ENCODE peak calls at places on chromosomes 13 and 19, in four cellular contexts. W is NCI-H187 treated with DMSO at 0.1 percent for 48 hours, R is NCI-H774, I is SJSA1. E is an unnamed sample.

GRCh38 chr13:62887046-62887445 is 1471.4 kb upstream of the PCDH20 start:
- DNase-seq in I (no peak), W (no peak), R (no peak), E (no peak)

GRCh38 chr13:72875233-72875632 is 93.3 kb downstream of the PIBF1 start:
- DNase-seq in W (no peak), R (no peak), I (no peak), E (no peak)

GRCh38 chr13:71316964-71317363 is 550.0 kb downstream of the DACH1 start:
- DNase-seq in R (peak; percentile 11), W (peak; percentile 48), I (no peak), E (no peak)

GRCh38 chr19:45113628-45114027 is 20.6 kb downstream of the PPP1R37 start:
- DNase-seq in I (no peak), R (peak; percentile 91), W (peak; percentile 93), E (no peak)

GRCh38 chr13:50283017-50283416 is 267.8 kb downstream of the KCNRG start:
- DNase-seq in R (no peak), I (no peak), W (no peak), E (no peak)

GRCh38 chr19:8835877-8836276 is 3.7 kb downstream of the MBD3L1 start:
- DNase-seq in R (no peak), I (no peak), W (no peak), E (no peak)

GRCh38 chr19:46216612-46217011 is 12.9 kb upstream of the IGFL1 start:
- DNase-seq in W (no peak), R (no peak), I (no peak), E (no peak)

GRCh38 chr13:99154064-99154463 is 46.6 kb upstream of the UBAC2 start:
- DNase-seq in R (no peak), W (no peak), I (no peak), E (no peak)

GRCh38 chr19:5001547-5002131 is 32.7 kb downstream of the KDM4B start:
- DNase-seq in I (peak; percentile 35), R (no peak), W (no peak), E (no peak)

GRCh38 chr19:46717034-46717715 is at the start of gene PRKD2:
- DNase-seq in R (peak; percentile 67), I (peak; percentile 69), W (no peak), E (peak; percentile 94)

GRCh38 chr19:11437955-11438354 is 2.5 kb downstream of the PRKCSH start:
- DNase-seq in R (no peak), W (no peak), I (no peak), E (no peak)

GRCh38 chr13:73062368-73062767 is 3.6 kb downstream of the KLF5 start:
- DNase-seq in I (no peak), R (no peak), W (no peak), E (no peak)

GRCh38 chr19:43132696-43133095 is 50.2 kb upstream of the PSG2 start:
- DNase-seq in I (no peak), W (no peak), R (no peak), E (no peak)

GRCh38 chr19:50416815-50417137 is 2.0 kb upstream of the SPIB start:
- DNase-seq in I (no peak), R (no peak), W (no peak), E (no peak)

GRCh38 chr13:98896083-98896867 is 81.6 kb downstream of the DOCK9 start:
- DNase-seq in I (no peak), R (no peak), W (no peak), E (no peak)

GRCh38 chr13:39767791-39768564 is 112.5 kb downstream of the COG6 start:
- DNase-seq in I (peak; percentile 74), R (no peak), W (no peak), E (no peak)

GRCh38 chr13:27627377-27627776 is 5.7 kb downstream of the POLR1D start:
- DNase-seq in R (no peak), W (no peak), I (no peak), E (no peak)

GRCh38 chr13:107231941-107232340 is 664.0 kb upstream of the ARGLU1 start:
- DNase-seq in R (no peak), W (no peak), I (no peak), E (no peak)

GRCh38 chr19:3189702-3190469 is 4.2 kb downstream of the NCLN start:
- DNase-seq in W (no peak), R (no peak), I (peak; percentile 30), E (no peak)

GRCh38 chr13:39253774-39254173 is 215.5 kb downstream of the NHLRC3 start:
- DNase-seq in I (no peak), R (no peak), W (no peak), E (no peak)

GRCh38 chr13:33096886-33097610 is 80.8 kb downstream of the KL start:
- DNase-seq in R (no peak), W (no peak), I (no peak), E (no peak)

GRCh38 chr19:56301886-56302620 is 12.6 kb downstream of the ZSCAN5A start:
- DNase-seq in I (no peak), R (no peak), W (no peak), E (no peak)

GRCh38 chr13:46754812-46755211 is 42.1 kb downstream of the ESD start:
- DNase-seq in W (no peak), I (no peak), R (no peak), E (no peak)

GRCh38 chr19:8366961-8367326 is 3.0 kb downstream of the ANGPTL4 start:
- DNase-seq in I (no peak), R (no peak), W (no peak), E (no peak)

GRCh38 chr19:55585658-55586339 is 5.2 kb upstream of the ZNF579 start:
- DNase-seq in I (peak; percentile 26), W (peak; percentile 82), R (peak; percentile 85), E (peak; percentile 78)

GRCh38 chr13:94201022-94201421 is 278.5 kb downstream of the DCT start:
- DNase-seq in I (no peak), R (no peak), W (no peak), E (no peak)

GRCh38 chr19:49976496-49976895 is 15.5 kb upstream of the SIGLEC11 start:
- DNase-seq in W (no peak), I (no peak), R (no peak), E (no peak)

GRCh38 chr13:50798923-50799322 is 44.6 kb downstream of the DLEU7 start:
- DNase-seq in I (peak; percentile 4), W (no peak), R (no peak), E (no peak)

GRCh38 chr13:35923347-35923746 is 207.8 kb downstream of the DCLK1 start:
- DNase-seq in W (no peak), R (no peak), I (peak; percentile 81), E (no peak)

GRCh38 chr13:109787135-109787954 is 962 bp upstream of the IRS2 start:
- DNase-seq in W (peak; percentile 14), I (peak; percentile 95), R (peak; percentile 87), E (no peak)

GRCh38 chr19:44988896-44989563 is 12.2 kb upstream of the RELB start:
- DNase-seq in R (no peak), I (peak; percentile 33), W (no peak), E (peak; percentile 63)

GRCh38 chr13:39777527-39778061 is 122.1 kb downstream of the COG6 start:
- DNase-seq in R (no peak), I (peak; percentile 44), W (no peak), E (no peak)

GRCh38 chr19:18756896-18757295 is 34.2 kb downstream of the COMP start:
- DNase-seq in R (no peak), I (no peak), W (no peak), E (peak; percentile 73)

GRCh38 chr13:19713186-19713965 is 69.4 kb downstream of the PSPC1 start:
- DNase-seq in W (no peak), I (peak; percentile 20), R (no peak), E (no peak)

GRCh38 chr13:109628251-109628699 is 158.1 kb downstream of the IRS2 start:
- DNase-seq in I (peak; percentile 53), R (no peak), W (no peak), E (no peak)

GRCh38 chr13:109968876-109969577 is 182.6 kb upstream of the IRS2 start:
- DNase-seq in R (no peak), W (no peak), I (no peak), E (no peak)